ENCODE peak calls at places on chromosomes 7 and 10, in five cellular contexts. One of them, this sample, is unnamed.

GRCh38 chr10:132571565-132572544 is 34.3 kb downstream of the INPP5A start:
- DNase-seq in fibroblast of lung: peak; percentile 63
- DNase-seq in RWPE1: peak; percentile 98
- DNase-seq in caudate nucleus: no peak
- DNase-seq in dorsolateral prefrontal cortex: no peak
- DNase-seq in this sample: no peak

GRCh38 chr10:101655581-101655980 is 39.4 kb downstream of the FBXW4 start:
- DNase-seq in fibroblast of lung: peak; percentile 9
- DNase-seq in RWPE1: no peak
- DNase-seq in caudate nucleus: no peak
- DNase-seq in dorsolateral prefrontal cortex: no peak
- DNase-seq in this sample: no peak

GRCh38 chr10:122073508-122073907 is 84.5 kb downstream of the TACC2 start:
- DNase-seq in fibroblast of lung: no peak
- DNase-seq in RWPE1: no peak
- DNase-seq in caudate nucleus: no peak
- DNase-seq in dorsolateral prefrontal cortex: no peak
- DNase-seq in this sample: no peak

GRCh38 chr7:95596183-95597135 is at the start of gene PDK4:
- DNase-seq in fibroblast of lung: peak; percentile 94
- DNase-seq in RWPE1: peak; percentile 17
- DNase-seq in caudate nucleus: peak; percentile 91
- DNase-seq in dorsolateral prefrontal cortex: peak; percentile 96
- DNase-seq in this sample: peak; percentile 91

GRCh38 chr7:85386460-85386859 is 199.6 kb upstream of the SEMA3D start:
- DNase-seq in fibroblast of lung: no peak
- DNase-seq in RWPE1: no peak
- DNase-seq in caudate nucleus: no peak
- DNase-seq in dorsolateral prefrontal cortex: no peak
- DNase-seq in this sample: no peak

GRCh38 chr10:47036771-47037170 is 125.5 kb downstream of the PTPN20 start:
- DNase-seq in fibroblast of lung: no peak
- DNase-seq in RWPE1: no peak
- DNase-seq in caudate nucleus: no peak
- DNase-seq in dorsolateral prefrontal cortex: no peak
- DNase-seq in this sample: no peak

GRCh38 chr10:84344560-84344959 is 16.2 kb downstream of the CCSER2 start:
- DNase-seq in fibroblast of lung: no peak
- DNase-seq in RWPE1: no peak
- DNase-seq in caudate nucleus: no peak
- DNase-seq in dorsolateral prefrontal cortex: no peak
- DNase-seq in this sample: no peak

GRCh38 chr10:114359041-114359952 is 45.0 kb downstream of the AFAP1L2 start:
- DNase-seq in fibroblast of lung: no peak
- DNase-seq in RWPE1: no peak
- DNase-seq in caudate nucleus: no peak
- DNase-seq in dorsolateral prefrontal cortex: no peak
- DNase-seq in this sample: no peak

GRCh38 chr10:111347386-111348005 is 270.7 kb downstream of the ADRA2A start:
- DNase-seq in fibroblast of lung: no peak
- DNase-seq in RWPE1: no peak
- DNase-seq in caudate nucleus: no peak
- DNase-seq in dorsolateral prefrontal cortex: no peak
- DNase-seq in this sample: no peak

GRCh38 chr7:16912540-16912939 is 30.8 kb upstream of the AGR3 start:
- DNase-seq in fibroblast of lung: no peak
- DNase-seq in RWPE1: no peak
- DNase-seq in caudate nucleus: no peak
- DNase-seq in dorsolateral prefrontal cortex: no peak
- DNase-seq in this sample: no peak

GRCh38 chr7:23530355-23530754 is 1.4 kb downstream of the TRA2A start:
- DNase-seq in fibroblast of lung: peak; percentile 38
- DNase-seq in RWPE1: peak; percentile 45
- DNase-seq in caudate nucleus: no peak
- DNase-seq in dorsolateral prefrontal cortex: no peak
- DNase-seq in this sample: no peak

GRCh38 chr10:81838950-81839349 is 36.0 kb upstream of the NRG3 start:
- DNase-seq in fibroblast of lung: no peak
- DNase-seq in RWPE1: no peak
- DNase-seq in caudate nucleus: no peak
- DNase-seq in dorsolateral prefrontal cortex: no peak
- DNase-seq in this sample: no peak

GRCh38 chr7:87312215-87312865 is 33.1 kb upstream of the CROT start:
- DNase-seq in fibroblast of lung: peak; percentile 77
- DNase-seq in RWPE1: peak; percentile 75
- DNase-seq in caudate nucleus: peak; percentile 34
- DNase-seq in dorsolateral prefrontal cortex: peak; percentile 52
- DNase-seq in this sample: peak; percentile 20

GRCh38 chr10:96676272-96677112 is 43.8 kb downstream of the PIK3AP1 start:
- DNase-seq in fibroblast of lung: no peak
- DNase-seq in RWPE1: no peak
- DNase-seq in caudate nucleus: no peak
- DNase-seq in dorsolateral prefrontal cortex: no peak
- DNase-seq in this sample: no peak

GRCh38 chr7:16627236-16627635 is 18.3 kb downstream of the ANKMY2 start:
- DNase-seq in fibroblast of lung: peak; percentile 72
- DNase-seq in RWPE1: peak; percentile 33
- DNase-seq in caudate nucleus: no peak
- DNase-seq in dorsolateral prefrontal cortex: no peak
- DNase-seq in this sample: no peak

GRCh38 chr7:104967595-104967994 is 46.4 kb upstream of the KMT2E start:
- DNase-seq in fibroblast of lung: no peak
- DNase-seq in RWPE1: no peak
- DNase-seq in caudate nucleus: no peak
- DNase-seq in dorsolateral prefrontal cortex: no peak
- DNase-seq in this sample: no peak

GRCh38 chr10:132392811-132393694 is 3.9 kb upstream of the PWWP2B start:
- DNase-seq in fibroblast of lung: peak; percentile 16
- DNase-seq in RWPE1: no peak
- DNase-seq in caudate nucleus: no peak
- DNase-seq in dorsolateral prefrontal cortex: no peak
- DNase-seq in this sample: no peak

GRCh38 chr10:682931-683447 is 6.5 kb downstream of the DIP2C start:
- DNase-seq in fibroblast of lung: no peak
- DNase-seq in RWPE1: no peak
- DNase-seq in caudate nucleus: no peak
- DNase-seq in dorsolateral prefrontal cortex: no peak
- DNase-seq in this sample: no peak

GRCh38 chr7:44639701-44640321 is 33.4 kb downstream of the OGDH start:
- DNase-seq in fibroblast of lung: peak; percentile 74
- DNase-seq in RWPE1: peak; percentile 87
- DNase-seq in caudate nucleus: no peak
- DNase-seq in dorsolateral prefrontal cortex: no peak
- DNase-seq in this sample: peak; percentile 16

GRCh38 chr10:5089869-5090268 is 4.3 kb upstream of the AKR1C3 start:
- DNase-seq in fibroblast of lung: peak; percentile 40
- DNase-seq in RWPE1: no peak
- DNase-seq in caudate nucleus: no peak
- DNase-seq in dorsolateral prefrontal cortex: no peak
- DNase-seq in this sample: no peak

GRCh38 chr7:97024209-97025129 is at the start of gene DLX5:
- DNase-seq in fibroblast of lung: peak; percentile 15
- DNase-seq in RWPE1: no peak
- DNase-seq in caudate nucleus: peak; percentile 47
- DNase-seq in dorsolateral prefrontal cortex: peak; percentile 39
- DNase-seq in this sample: no peak

GRCh38 chr7:122588621-122589020 is 110.3 kb downstream of the RNF133 start:
- DNase-seq in fibroblast of lung: peak; percentile 1
- DNase-seq in RWPE1: no peak
- DNase-seq in caudate nucleus: no peak
- DNase-seq in dorsolateral prefrontal cortex: no peak
- DNase-seq in this sample: no peak

GRCh38 chr10:15329437-15329836 is 41.7 kb downstream of the FAM171A1 start:
- DNase-seq in fibroblast of lung: no peak
- DNase-seq in RWPE1: no peak
- DNase-seq in caudate nucleus: no peak
- DNase-seq in dorsolateral prefrontal cortex: no peak
- DNase-seq in this sample: no peak

GRCh38 chr10:77971804-77972144 is 45.2 kb upstream of the DLG5 start:
- DNase-seq in fibroblast of lung: no peak
- DNase-seq in RWPE1: no peak
- DNase-seq in caudate nucleus: no peak
- DNase-seq in dorsolateral prefrontal cortex: no peak
- DNase-seq in this sample: no peak

GRCh38 chr10:83723080-83723479 is 416.2 kb upstream of the GHITM start:
- DNase-seq in fibroblast of lung: no peak
- DNase-seq in RWPE1: no peak
- DNase-seq in caudate nucleus: no peak
- DNase-seq in dorsolateral prefrontal cortex: no peak
- DNase-seq in this sample: no peak

GRCh38 chr10:15901889-15902288 is 41.6 kb upstream of the MINDY3 start:
- DNase-seq in fibroblast of lung: no peak
- DNase-seq in RWPE1: no peak
- DNase-seq in caudate nucleus: no peak
- DNase-seq in dorsolateral prefrontal cortex: no peak
- DNase-seq in this sample: no peak

GRCh38 chr10:84076047-84076388 is 63.3 kb upstream of the GHITM start:
- DNase-seq in fibroblast of lung: peak; percentile 26
- DNase-seq in RWPE1: peak; percentile 62
- DNase-seq in caudate nucleus: no peak
- DNase-seq in dorsolateral prefrontal cortex: no peak
- DNase-seq in this sample: no peak

GRCh38 chr7:39880556-39880955 is 69.5 kb upstream of the CDK13 start:
- DNase-seq in fibroblast of lung: peak; percentile 51
- DNase-seq in RWPE1: no peak
- DNase-seq in caudate nucleus: no peak
- DNase-seq in dorsolateral prefrontal cortex: no peak
- DNase-seq in this sample: no peak

GRCh38 chr7:17631061-17631460 is 309.2 kb downstream of the SNX13 start:
- DNase-seq in fibroblast of lung: no peak
- DNase-seq in RWPE1: no peak
- DNase-seq in caudate nucleus: no peak
- DNase-seq in dorsolateral prefrontal cortex: no peak
- DNase-seq in this sample: no peak

GRCh38 chr7:1555046-1555812 is 776 bp downstream of the TMEM184A start:
- DNase-seq in fibroblast of lung: peak; percentile 79
- DNase-seq in RWPE1: peak; percentile 99
- DNase-seq in caudate nucleus: no peak
- DNase-seq in dorsolateral prefrontal cortex: no peak
- DNase-seq in this sample: no peak

GRCh38 chr7:151386301-151387160 is 23.3 kb downstream of the WDR86 start:
- DNase-seq in fibroblast of lung: no peak
- DNase-seq in RWPE1: no peak
- DNase-seq in caudate nucleus: no peak
- DNase-seq in dorsolateral prefrontal cortex: no peak
- DNase-seq in this sample: no peak

GRCh38 chr7:2157473-2158279 is 75.1 kb downstream of the MAD1L1 start:
- DNase-seq in fibroblast of lung: peak; percentile 98
- DNase-seq in RWPE1: no peak
- DNase-seq in caudate nucleus: peak; percentile 76
- DNase-seq in dorsolateral prefrontal cortex: peak; percentile 89
- DNase-seq in this sample: peak; percentile 29

GRCh38 chr10:60652628-60653027 is 125.7 kb upstream of the CDK1 start:
- DNase-seq in fibroblast of lung: no peak
- DNase-seq in RWPE1: no peak
- DNase-seq in caudate nucleus: no peak
- DNase-seq in dorsolateral prefrontal cortex: no peak
- DNase-seq in this sample: no peak

GRCh38 chr7:108024538-108024937 is 21.6 kb upstream of the LAMB1 start:
- DNase-seq in fibroblast of lung: no peak
- DNase-seq in RWPE1: no peak
- DNase-seq in caudate nucleus: no peak
- DNase-seq in dorsolateral prefrontal cortex: no peak
- DNase-seq in this sample: no peak

DNA sequence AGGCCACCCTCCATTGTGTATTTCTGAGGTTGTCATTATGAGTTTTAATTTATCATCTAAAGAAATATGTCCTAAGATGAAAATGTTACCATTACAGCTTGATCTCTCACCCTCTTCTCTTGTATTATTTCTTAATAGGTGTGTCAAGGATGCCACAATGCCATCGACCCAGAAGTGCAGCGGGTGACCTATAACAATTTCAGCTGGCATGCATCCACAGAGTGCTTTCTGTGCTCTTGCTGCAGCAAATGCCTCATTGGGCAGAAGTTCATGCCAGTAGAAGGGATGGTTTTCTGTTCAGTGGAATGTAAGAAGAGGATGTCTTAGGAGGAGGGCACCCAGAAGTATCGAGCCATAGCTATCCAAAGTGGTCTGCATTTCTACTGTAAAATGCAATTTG is 46.8 kb downstream of the TES start:
- DNase-seq in fibroblast of lung: no peak
- DNase-seq in RWPE1: no peak
- DNase-seq in caudate nucleus: no peak
- DNase-seq in dorsolateral prefrontal cortex: no peak
- DNase-seq in this sample: no peak
- H3K27ac ChIP-seq in fibroblast of lung: no peak overlapping the region
- H3K27ac ChIP-seq in RWPE1: no peak overlapping the region
- H3K27ac ChIP-seq in caudate nucleus: no peak overlapping the region
- H3K27ac ChIP-seq in dorsolateral prefrontal cortex: no peak overlapping the region
- H3K27ac ChIP-seq in this sample: no peak overlapping the region

GRCh38 chr10:31315453-31315852 is 3.6 kb upstream of the ZEB1 start:
- DNase-seq in fibroblast of lung: peak; percentile 61
- DNase-seq in RWPE1: no peak
- DNase-seq in caudate nucleus: no peak
- DNase-seq in dorsolateral prefrontal cortex: no peak
- DNase-seq in this sample: no peak
- H3K27ac ChIP-seq in fibroblast of lung: peak overlapping the region; percentile 47
- H3K27ac ChIP-seq in RWPE1: no peak overlapping the region
- H3K27ac ChIP-seq in caudate nucleus: no peak overlapping the region
- H3K27ac ChIP-seq in dorsolateral prefrontal cortex: no peak overlapping the region
- H3K27ac ChIP-seq in this sample: no peak overlapping the region

DNA sequence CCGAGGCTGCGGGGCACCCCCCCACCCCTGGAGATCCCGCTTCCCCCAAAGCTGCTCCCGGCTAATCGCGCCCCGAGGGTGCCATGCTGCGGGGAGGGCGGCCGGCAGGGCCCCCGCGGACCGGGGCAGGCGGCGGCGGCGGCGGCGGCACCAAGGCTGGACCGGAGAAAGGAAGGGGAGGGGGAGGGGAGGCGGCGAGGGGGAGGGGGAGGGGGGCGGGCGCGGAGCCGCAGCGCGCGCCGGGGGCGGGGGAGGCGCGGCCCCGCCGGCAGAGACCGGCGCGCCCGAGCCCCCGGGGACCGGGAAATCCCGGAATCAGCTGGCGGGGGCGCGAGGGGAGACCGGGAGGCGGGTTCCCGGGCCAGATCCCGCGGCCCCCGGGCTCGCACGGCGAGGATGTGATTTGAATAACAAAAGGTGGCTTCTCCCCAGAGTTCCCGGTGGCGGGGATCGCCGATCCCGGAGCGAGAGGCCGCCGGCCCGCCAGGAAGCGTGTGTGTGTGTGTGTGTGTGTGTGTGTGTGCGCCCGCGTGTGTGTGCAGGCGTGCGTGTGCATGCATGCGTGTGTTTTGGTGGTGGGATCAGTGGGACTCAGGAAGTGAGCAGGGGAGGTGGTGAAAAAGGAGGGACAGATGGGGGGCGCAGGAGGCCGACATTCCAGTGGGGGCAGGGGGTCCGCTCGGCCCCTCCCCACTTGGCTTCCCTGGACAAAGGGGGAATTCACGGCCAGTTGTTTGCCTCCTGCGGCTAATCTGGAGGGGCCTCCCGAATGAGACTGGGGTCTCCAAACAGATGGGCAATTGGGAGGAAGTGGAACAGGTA is 99.5 kb downstream of the HIP1 start:
- DNase-seq in fibroblast of lung: peak; percentile 45
- DNase-seq in RWPE1: peak; percentile 61
- DNase-seq in caudate nucleus: peak; percentile 72
- DNase-seq in dorsolateral prefrontal cortex: no peak
- DNase-seq in this sample: peak; percentile 70
- H3K27ac ChIP-seq in fibroblast of lung: no peak overlapping the region
- H3K27ac ChIP-seq in RWPE1: peak overlapping the region; percentile 69
- H3K27ac ChIP-seq in caudate nucleus: peak overlapping the region; percentile 90
- H3K27ac ChIP-seq in dorsolateral prefrontal cortex: peak overlapping the region; percentile 96
- H3K27ac ChIP-seq in this sample: peak overlapping the region; percentile 97

GRCh38 chr10:124119933-124120332 is 26.5 kb upstream of the CHST15 start:
- DNase-seq in fibroblast of lung: no peak
- DNase-seq in RWPE1: no peak
- DNase-seq in caudate nucleus: no peak
- DNase-seq in dorsolateral prefrontal cortex: peak; percentile 27
- DNase-seq in this sample: peak; percentile 47
- H3K27ac ChIP-seq in fibroblast of lung: no peak overlapping the region
- H3K27ac ChIP-seq in RWPE1: no peak overlapping the region
- H3K27ac ChIP-seq in caudate nucleus: no peak overlapping the region
- H3K27ac ChIP-seq in dorsolateral prefrontal cortex: no peak overlapping the region
- H3K27ac ChIP-seq in this sample: no peak overlapping the region

This sample was measured in substantia nigra.